ENCODE peak calls at places on chromosomes 2 and 18, in four cellular contexts. S is endothelial cell of umbilical vein, I is fibroblast of villous mesenchyme, P is H1. R is an unnamed sample.

GRCh38 chr2:64404002-64404731 is 49.8 kb upstream of the LGALSL start:
- DNase-seq in S (peak), P (peak), I (peak), R (peak)

GRCh38 chr2:171811229-171811628 is 82.8 kb downstream of the SLC25A12 start:
- DNase-seq in I (peak), P (no peak), S (peak), R (peak)

GRCh38 chr2:63613391-63613901 is 24.7 kb downstream of the MDH1 start:
- DNase-seq in P (no peak), S (no peak), I (peak), R (no peak)

GRCh38 chr18:23151414-23152099 is 16.3 kb downstream of the CABLES1 start:
- DNase-seq in I (no peak), P (no peak), S (no peak), R (no peak)

GRCh38 chr2:170022692-170023091 is 155.3 kb upstream of the MYO3B start:
- DNase-seq in P (no peak), I (peak), S (no peak), R (peak)

GRCh38 chr18:23627325-23627724 is 35.4 kb downstream of the ANKRD29 start:
- DNase-seq in S (peak), P (no peak), I (peak), R (peak)

GRCh38 chr2:10016001-10016801 is 27.1 kb upstream of the KLF11 start:
- DNase-seq in P (no peak), S (no peak), I (no peak), R (no peak)

GRCh38 chr2:156399950-156400703 is 36.1 kb upstream of the GPD2 start:
- DNase-seq in P (peak), I (peak), S (no peak), R (peak)

GRCh38 chr2:174449033-174449432 is 37.8 kb downstream of the GPR155 start:
- DNase-seq in S (no peak), P (no peak), I (peak), R (no peak)

GRCh38 chr2:86251840-86252266 is 52.6 kb downstream of the MRPL35 start:
- DNase-seq in P (no peak), I (no peak), S (peak), R (no peak)

GRCh38 chr18:13934676-13935075 is 19.3 kb upstream of the MC2R start:
- DNase-seq in S (no peak), I (no peak), P (no peak), R (no peak)

GRCh38 chr2:237540823-237541222 is 25.6 kb upstream of the PRLH start:
- DNase-seq in P (no peak), S (no peak), I (peak), R (no peak)

GRCh38 chr2:120348134-120349103 is 2.5 kb downstream of the INHBB start:
- DNase-seq in P (no peak), I (no peak), S (no peak), R (no peak)

GRCh38 chr2:128311755-128312341 is 6.8 kb downstream of the HS6ST1 start:
- DNase-seq in P (peak), S (no peak), I (no peak), R (no peak)

GRCh38 chr2:241240320-241241004 is 52.0 kb downstream of the ANO7 start:
- DNase-seq in S (no peak), I (no peak), P (no peak), R (no peak)

GRCh38 chr18:11960743-11961380 is 20.4 kb upstream of the IMPA2 start:
- DNase-seq in I (no peak), S (no peak), P (no peak), R (no peak)

GRCh38 chr2:74944987-74945782 is 13.3 kb upstream of the POLE4 start:
- DNase-seq in P (no peak), S (no peak), I (peak), R (no peak)

GRCh38 chr2:54409752-54410151 is 46.4 kb upstream of the SPTBN1 start:
- DNase-seq in I (no peak), P (no peak), S (no peak), R (no peak)

GRCh38 chr2:28591711-28592365 is 96.0 kb downstream of the PLB1 start:
- DNase-seq in S (no peak), P (no peak), I (no peak), R (no peak)

GRCh38 chr2:174338626-174339570 is 4.1 kb downstream of the SP9 start:
- DNase-seq in P (no peak), S (peak), I (no peak), R (no peak)

GRCh38 chr2:240933048-240933965 is 27.2 kb downstream of the CROCC2 start:
- DNase-seq in I (no peak), S (no peak), P (peak), R (no peak)

GRCh38 chr2:187543488-187543887 is 10.7 kb downstream of the TFPI start:
- DNase-seq in S (no peak), I (no peak), P (no peak), R (no peak)

GRCh38 chr2:20334645-20335203 is 15.9 kb downstream of the PUM2 start:
- DNase-seq in I (no peak), S (no peak), P (no peak), R (no peak)

GRCh38 chr18:3262234-3263171 is 570 bp downstream of the MYL12B start:
- DNase-seq in P (peak), I (peak), S (peak), R (no peak)

GRCh38 chr18:72819050-72819449 is 48.7 kb downstream of the NETO1 start:
- DNase-seq in P (no peak), S (no peak), I (no peak), R (no peak)

GRCh38 chr2:168517801-168518200 is 61.7 kb downstream of the CERS6 start:
- DNase-seq in P (no peak), S (no peak), I (no peak), R (no peak)

GRCh38 chr2:160869411-160869810 is 290.8 kb upstream of the TANK start:
- DNase-seq in S (no peak), P (no peak), I (peak), R (peak)

GRCh38 chr2:133841905-133842304 is 273.6 kb upstream of the NCKAP5 start:
- DNase-seq in S (peak), P (no peak), I (peak), R (peak)

GRCh38 chr2:234478121-234478858 is 18.6 kb downstream of the ARL4C start:
- DNase-seq in I (no peak), P (no peak), S (no peak), R (no peak)

GRCh38 chr2:8389373-8390108 is 292.3 kb upstream of the ID2 start:
- DNase-seq in P (no peak), I (no peak), S (no peak), R (peak)

GRCh38 chr2:10256525-10257031 is 46.1 kb upstream of the HPCAL1 start:
- DNase-seq in I (no peak), S (no peak), P (no peak), R (no peak)

GRCh38 chr18:27843783-27844415 is 333.0 kb downstream of the CDH2 start:
- DNase-seq in S (peak), I (peak), P (no peak), R (peak)

GRCh38 chr2:12498286-12498685 is 218.4 kb upstream of the TRIB2 start:
- DNase-seq in P (no peak), I (no peak), S (no peak), R (no peak)

GRCh38 chr18:9575558-9575957 is 38.8 kb downstream of the PPP4R1 start:
- DNase-seq in P (peak), I (peak), S (peak), R (peak)

GRCh38 chr2:240451791-240452470 is 16.5 kb downstream of the GPC1 start:
- DNase-seq in P (no peak), I (no peak), S (no peak), R (no peak)

GRCh38 chr2:47082976-47083375 is 72.1 kb downstream of the STPG4 start:
- DNase-seq in I (no peak), P (no peak), S (no peak), R (no peak)

GRCh38 chr18:80175451-80176235 is 66.6 kb downstream of the ADNP2 start:
- DNase-seq in I (no peak), P (no peak), S (no peak), R (no peak)

GRCh38 chr18:9520666-9521065 is 45.4 kb downstream of the RALBP1 start:
- DNase-seq in I (peak), S (no peak), P (no peak), R (no peak)

GRCh38 chr2:165778653-165779451 is 15.2 kb downstream of the GALNT3 start:
- DNase-seq in S (peak), P (no peak), I (no peak), R (no peak)
- TF ChIP-seq CTCF in S (peak), P (peak), I (peak), R (peak)

DNA sequence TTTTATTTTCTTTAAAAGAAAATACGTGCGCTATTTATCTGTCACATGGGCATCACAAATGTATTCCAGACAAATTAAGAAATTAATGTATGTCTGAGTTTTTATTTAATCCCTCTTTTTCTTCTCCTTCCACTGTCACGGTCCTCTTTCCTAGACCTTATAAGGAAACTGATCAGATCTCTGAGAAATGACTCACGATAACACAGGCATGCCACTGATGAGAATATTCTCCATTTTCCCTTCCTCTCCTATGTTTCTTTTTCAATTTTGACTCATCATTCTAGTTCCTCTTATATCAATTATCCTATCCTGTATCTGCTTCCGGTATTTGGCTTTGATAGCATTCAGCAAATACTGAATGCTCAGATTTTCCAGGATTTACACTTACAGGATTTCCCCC is 121.8 kb downstream of the DSC3 start:
- DNase-seq in S (peak), I (no peak), P (no peak), R (no peak)
- H3K4me3 ChIP-seq in S (no peak), I (no peak), P (no peak), R (no peak)

GRCh38 chr2:14960686-14961324 is 328.3 kb downstream of the LRATD1 start:
- DNase-seq in S (no peak), I (no peak), P (no peak), R (no peak)
- TF ChIP-seq CTCF in S (no peak), I (no peak), P (no peak), R (peak)

DNA sequence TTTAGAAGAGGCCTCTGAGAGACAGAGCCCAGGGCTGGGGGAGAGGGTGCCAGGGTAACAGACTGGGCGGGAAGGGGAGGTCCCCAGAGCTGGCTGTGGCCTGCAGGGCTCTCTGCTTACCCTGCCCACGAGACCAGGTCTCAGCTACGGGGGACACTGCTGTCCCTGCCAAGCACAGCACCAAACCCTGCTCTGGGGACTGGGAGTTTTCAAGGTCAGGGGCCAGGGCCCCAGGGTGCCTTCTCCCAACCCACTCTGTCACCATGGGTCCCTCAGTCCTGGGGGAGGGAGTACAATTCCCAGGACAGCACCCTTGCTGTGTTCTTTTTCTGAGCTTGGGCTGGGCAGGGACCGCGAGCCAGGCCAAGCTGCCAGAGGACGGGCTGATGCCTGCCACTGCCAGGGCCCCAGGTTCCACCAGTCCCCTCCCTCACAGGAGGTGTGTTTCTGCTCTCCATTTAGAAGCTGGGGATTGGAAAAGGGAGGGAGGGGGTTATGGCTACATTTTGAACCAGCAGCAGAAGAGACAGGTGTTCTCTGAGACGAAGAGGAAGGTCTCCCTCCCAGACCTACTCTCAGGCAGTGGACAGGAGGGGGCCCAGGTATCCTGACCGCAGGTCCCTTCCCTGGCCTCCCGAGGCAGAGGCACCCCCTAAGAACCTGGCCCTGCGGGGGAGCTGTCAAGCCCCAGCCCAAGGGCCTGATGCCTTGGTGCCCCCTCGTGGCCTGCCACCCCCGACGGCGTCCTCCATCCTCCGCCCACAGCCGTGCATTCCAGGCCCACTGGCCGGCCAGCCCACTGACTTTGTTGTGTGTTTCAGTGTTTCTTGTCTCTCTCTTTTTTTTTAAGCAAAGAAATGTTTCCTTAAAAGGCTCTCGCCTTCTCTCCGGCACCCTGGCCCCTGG is 80.4 kb downstream of the TNS1 start:
- DNase-seq in I (no peak), S (no peak), P (no peak), R (no peak)
- H3K4me3 ChIP-seq in I (no peak), S (no peak), P (no peak), R (no peak)